ENCODE peak calls at places on chromosomes 5 and 9, in nine cellular contexts. C, K, W, B, O, Q, M, E and T are unnamed samples.

GRCh38 chr5:117973785-117974184 is 1014.6 kb downstream of the DTWD2 start:
- DNase-seq in C (no peak), K (no peak), W (no peak), B (no peak), O (no peak), Q (no peak), M (no peak), E (no peak), T (no peak)

GRCh38 chr5:120779674-120780073 is 315.6 kb downstream of the PRR16 start:
- DNase-seq in C (no peak), K (no peak), W (no peak), B (no peak), O (peak), Q (no peak), M (no peak), E (no peak), T (no peak)

GRCh38 chr9:1005043-1005667 is 28.7 kb downstream of the DMRT3 start:
- DNase-seq in C (no peak), K (peak), W (no peak), B (no peak), O (peak), Q (no peak), M (no peak), E (no peak), T (no peak)

GRCh38 chr9:112540800-112541199 is 54.2 kb downstream of the KIAA1958 start:
- DNase-seq in C (no peak), K (no peak), W (no peak), B (no peak), O (no peak), Q (no peak), M (no peak), E (no peak), T (no peak)

GRCh38 chr5:116652196-116652729 is 77.6 kb upstream of the SEMA6A start:
- DNase-seq in C (no peak), K (no peak), W (no peak), B (no peak), O (no peak), Q (peak), M (no peak), E (no peak), T (peak)

GRCh38 chr9:127751269-127752054 is 16.4 kb upstream of the TOR2A start:
- DNase-seq in C (no peak), K (no peak), W (no peak), B (no peak), O (no peak), Q (no peak), M (no peak), E (no peak), T (no peak)

GRCh38 chr9:124513374-124513994 is 6.3 kb upstream of the NR5A1 start:
- DNase-seq in C (no peak), K (peak), W (no peak), B (no peak), O (no peak), Q (no peak), M (no peak), E (no peak), T (no peak)

GRCh38 chr9:71352837-71353236 is 231.4 kb upstream of the TRPM3 start:
- DNase-seq in C (no peak), K (no peak), W (no peak), B (no peak), O (no peak), Q (no peak), M (no peak), E (no peak), T (no peak)

GRCh38 chr9:121929893-121930875 is 162.9 kb downstream of the TTLL11 start:
- DNase-seq in C (no peak), K (no peak), W (no peak), B (no peak), O (no peak), Q (no peak), M (no peak), E (no peak), T (no peak)